ENCODE peak calls at places on chromosomes 1 and 21, in seven cellular contexts. One of them, this sample, is unnamed. For H3K4me1, the result is how much of the 10 kb centered on the place peaks cover.

GRCh38 chr1:18919949-18920348 is 17.6 kb upstream of the ALDH4A1 start:
- DNase-seq in uterus: no peak
- DNase-seq in IMR-90: no peak
- DNase-seq in A549: no peak
- DNase-seq in ovary: no peak
- DNase-seq in body of pancreas: no peak
- DNase-seq in breast epithelium: no peak
- DNase-seq in this sample: no peak

GRCh38 chr1:117371436-117372151 is 4.3 kb downstream of the MAN1A2 start:
- DNase-seq in uterus: no peak
- DNase-seq in IMR-90: peak
- DNase-seq in A549: peak
- DNase-seq in ovary: no peak
- DNase-seq in body of pancreas: peak
- DNase-seq in breast epithelium: no peak
- DNase-seq in this sample: no peak

GRCh38 chr1:64171797-64172281 is 31.6 kb upstream of the UBE2U start:
- DNase-seq in uterus: no peak
- DNase-seq in IMR-90: peak
- DNase-seq in A549: peak
- DNase-seq in ovary: no peak
- DNase-seq in body of pancreas: no peak
- DNase-seq in breast epithelium: no peak
- DNase-seq in this sample: no peak

GRCh38 chr1:201495447-201496295 is 11.3 kb downstream of the CSRP1 start:
- DNase-seq in uterus: peak
- DNase-seq in IMR-90: peak
- DNase-seq in A549: no peak
- DNase-seq in ovary: peak
- DNase-seq in body of pancreas: peak
- DNase-seq in breast epithelium: peak
- DNase-seq in this sample: no peak

GRCh38 chr21:39363607-39364555 is 15.0 kb upstream of the HMGN1 start:
- DNase-seq in uterus: no peak
- DNase-seq in IMR-90: peak
- DNase-seq in A549: no peak
- DNase-seq in ovary: no peak
- DNase-seq in body of pancreas: no peak
- DNase-seq in breast epithelium: no peak
- DNase-seq in this sample: no peak

GRCh38 chr1:183029591-183030000 is 6.4 kb downstream of the LAMC1 start:
- DNase-seq in uterus: no peak
- DNase-seq in IMR-90: peak
- DNase-seq in A549: no peak
- DNase-seq in ovary: no peak
- DNase-seq in body of pancreas: no peak
- DNase-seq in breast epithelium: no peak
- DNase-seq in this sample: no peak

GRCh38 chr1:185690527-185690926 is 43.7 kb upstream of the HMCN1 start:
- DNase-seq in uterus: no peak
- DNase-seq in IMR-90: no peak
- DNase-seq in A549: no peak
- DNase-seq in ovary: no peak
- DNase-seq in body of pancreas: no peak
- DNase-seq in breast epithelium: no peak
- DNase-seq in this sample: no peak

GRCh38 chr1:112744019-112744578 is 29.0 kb upstream of the PPM1J start:
- DNase-seq in uterus: peak
- DNase-seq in IMR-90: peak
- DNase-seq in A549: no peak
- DNase-seq in ovary: peak
- DNase-seq in body of pancreas: peak
- DNase-seq in breast epithelium: no peak
- DNase-seq in this sample: peak

GRCh38 chr1:53249706-53250105 is 11.4 kb upstream of the MAGOH start:
- DNase-seq in uterus: no peak
- DNase-seq in IMR-90: no peak
- DNase-seq in A549: no peak
- DNase-seq in ovary: no peak
- DNase-seq in body of pancreas: peak
- DNase-seq in breast epithelium: no peak
- DNase-seq in this sample: no peak

GRCh38 chr1:219174672-219175564 is 1.2 kb downstream of the LYPLAL1 start:
- DNase-seq in uterus: peak
- DNase-seq in IMR-90: peak
- DNase-seq in A549: no peak
- DNase-seq in ovary: peak
- DNase-seq in body of pancreas: peak
- DNase-seq in breast epithelium: no peak
- DNase-seq in this sample: peak

GRCh38 chr1:93690921-93691789 is 9.5 kb upstream of the BCAR3 start:
- DNase-seq in uterus: no peak
- DNase-seq in IMR-90: no peak
- DNase-seq in A549: no peak
- DNase-seq in ovary: no peak
- DNase-seq in body of pancreas: peak
- DNase-seq in breast epithelium: no peak
- DNase-seq in this sample: no peak

GRCh38 chr1:177082855-177083741 is 81.4 kb downstream of the ASTN1 start:
- DNase-seq in uterus: no peak
- DNase-seq in IMR-90: peak
- DNase-seq in A549: no peak
- DNase-seq in ovary: no peak
- DNase-seq in body of pancreas: no peak
- DNase-seq in breast epithelium: no peak
- DNase-seq in this sample: no peak

GRCh38 chr1:193762276-193762675 is 575.9 kb upstream of the B3GALT2 start:
- DNase-seq in uterus: no peak
- DNase-seq in IMR-90: no peak
- DNase-seq in A549: no peak
- DNase-seq in ovary: no peak
- DNase-seq in body of pancreas: no peak
- DNase-seq in breast epithelium: no peak
- DNase-seq in this sample: no peak

GRCh38 chr1:203861379-203862184 is at the start of gene SNRPE:
- DNase-seq in uterus: peak
- DNase-seq in IMR-90: peak
- DNase-seq in A549: peak
- DNase-seq in ovary: peak
- DNase-seq in body of pancreas: peak
- DNase-seq in breast epithelium: peak
- DNase-seq in this sample: peak
- TF ChIP-seq POLR2A in uterus: peak
- TF ChIP-seq POLR2A in IMR-90: peak
- TF ChIP-seq POLR2A in A549: peak
- TF ChIP-seq POLR2A in ovary: peak
- TF ChIP-seq POLR2A in body of pancreas: peak
- TF ChIP-seq POLR2A in breast epithelium: peak
- TF ChIP-seq POLR2A in this sample: peak

DNA sequence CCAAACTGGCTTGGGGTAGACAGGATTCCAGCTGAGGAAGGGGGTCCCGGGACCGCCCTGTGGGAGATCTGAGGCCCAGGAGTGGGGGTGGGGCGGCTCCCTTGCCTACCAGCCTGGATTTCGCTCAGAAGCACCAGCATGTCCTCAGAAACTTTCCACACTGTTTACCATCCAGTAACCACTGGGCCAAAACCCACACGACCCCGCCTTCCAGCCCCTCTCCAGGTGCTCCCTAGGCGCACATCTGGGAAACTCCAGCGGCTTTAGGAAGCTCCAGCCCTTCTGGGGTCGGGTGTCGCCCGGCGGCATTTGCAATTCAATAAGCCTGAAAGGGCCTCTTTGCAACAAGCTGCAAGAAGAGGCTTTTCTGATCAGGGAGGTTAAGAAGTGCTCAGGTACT is 4.6 kb downstream of the RIPK4 start:
- DNase-seq in uterus: no peak
- DNase-seq in IMR-90: no peak
- DNase-seq in A549: no peak
- DNase-seq in ovary: no peak
- DNase-seq in body of pancreas: no peak
- DNase-seq in breast epithelium: no peak
- DNase-seq in this sample: no peak
- H3K4me1 ChIP-seq in uterus: under half
- H3K4me1 ChIP-seq in IMR-90: under half
- H3K4me1 ChIP-seq in A549: half or more
- H3K4me1 ChIP-seq in ovary: under half
- H3K4me1 ChIP-seq in body of pancreas: half or more
- H3K4me1 ChIP-seq in breast epithelium: under half
- H3K4me1 ChIP-seq in this sample: under half

GRCh38 chr1:8509579-8509978 is 191.7 kb downstream of the SLC45A1 start:
- DNase-seq in uterus: no peak
- DNase-seq in IMR-90: no peak
- DNase-seq in A549: no peak
- DNase-seq in ovary: no peak
- DNase-seq in body of pancreas: no peak
- DNase-seq in breast epithelium: no peak
- DNase-seq in this sample: no peak

GRCh38 chr1:8506995-8507615 is 189.2 kb downstream of the SLC45A1 start:
- DNase-seq in uterus: no peak
- DNase-seq in IMR-90: no peak
- DNase-seq in A549: no peak
- DNase-seq in ovary: peak
- DNase-seq in body of pancreas: no peak
- DNase-seq in breast epithelium: no peak
- DNase-seq in this sample: no peak

GRCh38 chr1:8512504-8512903 is 194.6 kb downstream of the SLC45A1 start:
- DNase-seq in uterus: no peak
- DNase-seq in IMR-90: no peak
- DNase-seq in A549: no peak
- DNase-seq in ovary: no peak
- DNase-seq in body of pancreas: no peak
- DNase-seq in breast epithelium: no peak
- DNase-seq in this sample: no peak

GRCh38 chr1:8506447-8506846 is 188.5 kb downstream of the SLC45A1 start:
- DNase-seq in uterus: no peak
- DNase-seq in IMR-90: no peak
- DNase-seq in A549: no peak
- DNase-seq in ovary: no peak
- DNase-seq in body of pancreas: no peak
- DNase-seq in breast epithelium: no peak
- DNase-seq in this sample: no peak

GRCh38 chr1:8510041-8510823 is 192.3 kb downstream of the SLC45A1 start:
- DNase-seq in uterus: peak
- DNase-seq in IMR-90: peak
- DNase-seq in A549: no peak
- DNase-seq in ovary: peak
- DNase-seq in body of pancreas: peak
- DNase-seq in breast epithelium: no peak
- DNase-seq in this sample: peak
- H3K4me3 ChIP-seq in uterus: peak
- H3K4me3 ChIP-seq in IMR-90: peak
- H3K4me3 ChIP-seq in A549: no peak
- H3K4me3 ChIP-seq in ovary: peak
- H3K4me3 ChIP-seq in body of pancreas: no peak
- H3K4me3 ChIP-seq in breast epithelium: peak
- H3K4me3 ChIP-seq in this sample: no peak

GRCh38 chr1:206469933-206470691 is at the start of gene IKBKE:
- DNase-seq in uterus: peak
- DNase-seq in IMR-90: peak
- DNase-seq in A549: peak
- DNase-seq in ovary: peak
- DNase-seq in body of pancreas: peak
- DNase-seq in breast epithelium: no peak
- DNase-seq in this sample: peak
- TF ChIP-seq POLR2A in uterus: no peak
- TF ChIP-seq POLR2A in IMR-90: no peak
- TF ChIP-seq POLR2A in A549: peak
- TF ChIP-seq POLR2A in ovary: no peak
- TF ChIP-seq POLR2A in body of pancreas: peak
- TF ChIP-seq POLR2A in breast epithelium: no peak
- TF ChIP-seq POLR2A in this sample: peak

DNA sequence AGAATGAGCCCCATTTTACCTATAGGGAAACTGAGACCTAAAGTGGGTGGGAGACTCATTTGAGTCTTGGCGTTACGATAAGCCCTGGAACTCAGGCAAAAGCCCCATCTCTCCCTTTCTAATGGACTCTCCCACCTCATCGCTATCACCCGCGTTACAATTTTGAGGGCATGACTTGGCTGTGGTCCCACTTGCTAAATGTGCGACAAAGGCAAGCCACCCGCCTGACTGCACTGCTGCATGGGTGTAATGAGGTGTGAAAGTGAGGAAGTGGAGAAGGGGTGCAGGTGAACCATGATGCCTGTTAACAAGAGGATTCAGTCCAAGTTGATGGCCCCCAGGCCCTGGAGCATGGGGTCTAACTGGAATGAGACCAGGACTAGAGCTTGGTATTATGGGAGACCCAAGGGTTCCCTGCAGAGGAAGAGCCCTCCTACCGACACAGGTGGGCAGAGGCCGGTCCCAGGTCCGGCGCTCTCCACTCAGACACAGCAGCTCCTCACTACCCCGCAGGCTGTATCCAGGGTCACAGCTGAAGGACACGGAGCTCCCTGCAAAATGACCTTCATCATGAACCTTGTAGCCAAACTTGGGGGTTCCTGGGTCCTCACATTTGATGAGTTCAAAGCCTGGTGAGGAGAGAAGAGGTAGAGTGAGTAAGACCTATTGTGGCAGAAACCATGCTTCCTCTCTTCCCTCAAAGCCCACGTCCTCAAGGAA is 165.4 kb upstream of the HMGB4 start:
- DNase-seq in uterus: no peak
- DNase-seq in IMR-90: no peak
- DNase-seq in A549: no peak
- DNase-seq in ovary: no peak
- DNase-seq in body of pancreas: no peak
- DNase-seq in breast epithelium: no peak
- DNase-seq in this sample: no peak
- H3K4me1 ChIP-seq in uterus: under half
- H3K4me1 ChIP-seq in IMR-90: under half
- H3K4me1 ChIP-seq in A549: under half
- H3K4me1 ChIP-seq in ovary: under half
- H3K4me1 ChIP-seq in body of pancreas: under half
- H3K4me1 ChIP-seq in breast epithelium: under half
- H3K4me1 ChIP-seq in this sample: under half